ENCODE peak calls at places on chromosome 2, in nine cellular contexts. O is CD4-positive, CD25-positive, alpha-beta regulatory T cell; L is pancreas; Q is prostate gland; F is body of pancreas; S is fibroblast of lung; N is cardiac muscle cell; J is upper lobe of right lung; T is GM23248. X is an unnamed sample.

GRCh38 chr2:46294185-46294836 is 2.9 kb upstream of the EPAS1 start:
- DNase-seq in F (no peak), Q (no peak), T (peak; percentile 46), N (no peak), S (no peak), O (peak; percentile 40), L (no peak), J (no peak), X (peak; percentile 53)

GRCh38 chr2:146363731-146364130 is 1481.1 kb upstream of the ACVR2A start:
- DNase-seq in T (peak; percentile 55), N (no peak), Q (no peak), J (no peak), L (no peak), S (peak; percentile 27), O (no peak), F (no peak), X (no peak)

GRCh38 chr2:129376404-129377077 is 602.9 kb upstream of the RAB6C start:
- DNase-seq in O (no peak), L (no peak), S (no peak), T (no peak), Q (no peak), N (no peak), J (no peak), F (no peak), X (no peak)

GRCh38 chr2:142218471-142218870 is 87.7 kb upstream of the LRP1B start:
- DNase-seq in O (no peak), S (peak; percentile 46), T (peak; percentile 0), N (no peak), Q (no peak), J (no peak), F (no peak), L (no peak), X (no peak)

GRCh38 chr2:127024769-127025356 is 82.1 kb downstream of the BIN1 start:
- DNase-seq in N (peak; percentile 55), T (peak; percentile 70), L (no peak), O (no peak), J (peak; percentile 72), F (peak; percentile 31), Q (no peak), S (peak; percentile 54), X (peak; percentile 27)

GRCh38 chr2:195879153-195879552 is 189.5 kb downstream of the DNAH7 start:
- DNase-seq in J (no peak), L (no peak), O (no peak), F (no peak), S (no peak), N (no peak), Q (no peak), T (no peak), X (no peak)

GRCh38 chr2:158724803-158725271 is 70.3 kb upstream of the DAPL1 start:
- DNase-seq in O (no peak), T (no peak), L (peak; percentile 28), F (peak; percentile 39), S (peak; percentile 34), N (no peak), J (no peak), Q (peak; percentile 76), X (no peak)

GRCh38 chr2:107412209-107412904 is 414.3 kb upstream of the RGPD4 start:
- DNase-seq in O (no peak), F (no peak), S (peak; percentile 62), J (no peak), T (peak; percentile 84), Q (no peak), L (no peak), N (peak; percentile 40), X (no peak)

GRCh38 chr2:198232281-198232680 is 427.9 kb downstream of the PLCL1 start:
- DNase-seq in F (no peak), J (no peak), T (no peak), L (no peak), Q (no peak), O (no peak), S (no peak), N (no peak), X (no peak)
- H3K27ac ChIP-seq in F (no peak overlapping the region), J (no peak overlapping the region), T (no peak overlapping the region), L (no peak overlapping the region), Q (no peak overlapping the region), O (no peak overlapping the region), S (no peak overlapping the region), N (no peak overlapping the region), X (no peak overlapping the region)

GRCh38 chr2:237661799-237662328 is 34.5 kb downstream of the LRRFIP1 start:
- DNase-seq in S (no peak), F (no peak), Q (no peak), J (peak; percentile 40), L (no peak), T (no peak), O (no peak), N (no peak), X (no peak)

GRCh38 chr2:237660381-237660900 is 33.1 kb downstream of the LRRFIP1 start:
- DNase-seq in N (no peak), O (no peak), T (no peak), S (no peak), J (peak; percentile 25), F (no peak), Q (peak; percentile 39), L (no peak), X (no peak)

GRCh38 chr2:237664151-237664550 is 36.8 kb downstream of the LRRFIP1 start:
- DNase-seq in T (no peak), O (no peak), F (no peak), J (peak; percentile 61), S (no peak), Q (no peak), N (no peak), L (no peak), X (no peak)

GRCh38 chr2:237663517-237663916 is 36.1 kb downstream of the LRRFIP1 start:
- DNase-seq in S (no peak), Q (no peak), F (no peak), T (no peak), N (no peak), J (no peak), L (no peak), O (no peak), X (no peak)

GRCh38 chr2:237662671-237663093 is 35.3 kb downstream of the LRRFIP1 start:
- DNase-seq in L (peak; percentile 95), T (peak; percentile 99), Q (peak; percentile 98), F (peak; percentile 98), S (peak; percentile 87), N (peak; percentile 95), O (peak; percentile 30), J (peak; percentile 96), X (peak; percentile 96)
- H3K4me3 ChIP-seq in L (no peak overlapping the region), T (peak overlapping the region; percentile 6), Q (no peak overlapping the region), F (no peak overlapping the region), S (no peak overlapping the region), N (no peak overlapping the region), O (no peak overlapping the region), J (no peak overlapping the region), X (peak overlapping the region; percentile 10)

GRCh38 chr2:35255826-35256225 is 1099.8 kb upstream of the CRIM1 start:
- DNase-seq in J (no peak), O (no peak), N (no peak), F (no peak), L (no peak), S (no peak), Q (no peak), T (no peak), X (no peak)

GRCh38 chr2:35246702-35247101 is 1108.9 kb upstream of the CRIM1 start:
- DNase-seq in O (no peak), N (no peak), S (no peak), T (no peak), Q (no peak), L (no peak), F (no peak), J (no peak), X (no peak)

DNA sequence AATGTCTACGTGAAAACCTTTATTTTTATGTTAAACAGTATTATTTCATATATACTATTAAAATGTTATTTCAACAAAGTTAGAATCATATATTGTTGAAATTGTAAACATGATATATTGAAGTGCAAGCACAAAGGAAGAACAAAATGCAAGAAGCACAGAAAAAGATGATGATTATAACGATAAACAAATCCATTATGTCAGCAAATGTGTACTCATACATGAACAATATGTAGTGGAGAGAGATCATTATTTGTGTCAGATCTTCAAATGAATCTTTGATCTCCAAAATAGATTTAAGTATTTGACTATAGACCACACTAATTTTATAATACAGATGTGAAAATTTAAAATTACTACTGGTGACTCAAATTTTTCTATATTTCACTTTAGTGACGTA is 1104.4 kb upstream of the CRIM1 start:
- DNase-seq in T (no peak), N (no peak), L (no peak), Q (no peak), S (no peak), O (no peak), F (no peak), J (no peak), X (no peak)
- H3K9me3 ChIP-seq in T (no peaks in the 10 kb centered on the region), N (no peaks in the 10 kb centered on the region), L (no peaks in the 10 kb centered on the region), Q (no peaks in the 10 kb centered on the region), S (no peaks in the 10 kb centered on the region), O (no peaks in the 10 kb centered on the region), F (no peaks in the 10 kb centered on the region), J (no peaks in the 10 kb centered on the region), X (no peaks in the 10 kb centered on the region)

GRCh38 chr2:227853204-227853629 is 18.2 kb upstream of the DAW1 start:
- DNase-seq in S (peak; percentile 99), J (no peak), Q (no peak), T (peak; percentile 74), F (peak; percentile 22), N (peak; percentile 89), O (no peak), L (peak; percentile 29), X (no peak)
- H3K27ac ChIP-seq in S (no peak overlapping the region), J (no peak overlapping the region), Q (no peak overlapping the region), T (no peak overlapping the region), F (no peak overlapping the region), N (no peak overlapping the region), O (no peak overlapping the region), L (no peak overlapping the region), X (no peak overlapping the region)

GRCh38 chr2:16207611-16208010 is 267.3 kb downstream of the MYCN start:
- DNase-seq in L (no peak), Q (no peak), O (no peak), S (no peak), J (no peak), T (no peak), F (no peak), N (no peak), X (no peak)

GRCh38 chr2:16207151-16207550 is 266.8 kb downstream of the MYCN start:
- DNase-seq in L (no peak), J (no peak), N (no peak), T (no peak), S (no peak), Q (no peak), O (no peak), F (no peak), X (no peak)

GRCh38 chr2:16208241-16208797 is 268.0 kb downstream of the MYCN start:
- DNase-seq in F (no peak), O (no peak), L (no peak), S (no peak), J (no peak), T (no peak), Q (no peak), N (no peak), X (no peak)

GRCh38 chr2:16209799-16210198 is 269.4 kb downstream of the MYCN start:
- DNase-seq in T (no peak), O (no peak), S (no peak), J (no peak), N (no peak), F (no peak), Q (no peak), L (no peak), X (no peak)

GRCh38 chr2:16208921-16209320 is 268.6 kb downstream of the MYCN start:
- DNase-seq in J (no peak), T (no peak), Q (no peak), N (no peak), O (no peak), S (no peak), L (no peak), F (no peak), X (no peak)
- H3K4me3 ChIP-seq in J (no peak overlapping the region), T (no peak overlapping the region), Q (no peak overlapping the region), N (no peak overlapping the region), O (no peak overlapping the region), S (no peak overlapping the region), L (no peak overlapping the region), F (no peak overlapping the region), X (no peak overlapping the region)